ENCODE peak calls at places on chromosome 7, in nine cellular contexts. S is upper lobe of left lung, Z is stomach, J is HL-60, C is prostate gland, O is sigmoid colon, G is transverse colon, M is H1, H is SK-N-SH. F is an unnamed sample.

GRCh38 chr7:53811555-53812079 is 730.6 kb upstream of the VSTM2A start:
- DNase-seq in S (no peak), Z (no peak), J (no peak), C (no peak), O (no peak), G (no peak), M (no peak), H (no peak), F (no peak)

GRCh38 chr7:76108540-76109233 is 60.8 kb downstream of the MDH2 start:
- DNase-seq in S (peak), Z (peak), J (no peak), C (peak), O (peak), G (peak), M (no peak), H (no peak), F (no peak)

GRCh38 chr7:38373155-38373554 is 99.7 kb upstream of the TARP start:
- DNase-seq in S (no peak), Z (no peak), J (no peak), C (no peak), O (no peak), G (no peak), M (no peak), H (no peak), F (no peak)

GRCh38 chr7:139095194-139095659 is 14.3 kb downstream of the ZC3HAV1 start:
- DNase-seq in S (peak), Z (no peak), J (peak), C (no peak), O (no peak), G (peak), M (no peak), H (no peak), F (peak)

GRCh38 chr7:66306243-66306642 is 101.1 kb downstream of the TPST1 start:
- DNase-seq in S (peak), Z (peak), J (no peak), C (no peak), O (no peak), G (no peak), M (no peak), H (no peak), F (no peak)

GRCh38 chr7:2114052-2114451 is 118.7 kb downstream of the MAD1L1 start:
- DNase-seq in S (no peak), Z (no peak), J (no peak), C (no peak), O (no peak), G (no peak), M (no peak), H (no peak), F (no peak)

GRCh38 chr7:56009695-56010094 is 41.5 kb downstream of the PSPH start:
- DNase-seq in S (no peak), Z (peak), J (no peak), C (peak), O (no peak), G (peak), M (no peak), H (no peak), F (no peak)

GRCh38 chr7:22578048-22578770 is 78.2 kb upstream of the STEAP1B start:
- DNase-seq in S (no peak), Z (no peak), J (no peak), C (no peak), O (no peak), G (no peak), M (no peak), H (no peak), F (no peak)

GRCh38 chr7:44867073-44867990 is 18.0 kb downstream of the PURB start:
- DNase-seq in S (no peak), Z (no peak), J (no peak), C (no peak), O (peak), G (no peak), M (no peak), H (no peak), F (no peak)

GRCh38 chr7:4683884-4684565 is 1.9 kb downstream of the FOXK1 start:
- DNase-seq in S (peak), Z (peak), J (no peak), C (peak), O (peak), G (peak), M (no peak), H (peak), F (no peak)

GRCh38 chr7:3134715-3135114 is 91.0 kb upstream of the CARD11 start:
- DNase-seq in S (no peak), Z (no peak), J (no peak), C (no peak), O (no peak), G (no peak), M (no peak), H (no peak), F (no peak)

GRCh38 chr7:141028767-141029166 is 14.0 kb upstream of the MRPS33 start:
- DNase-seq in S (no peak), Z (no peak), J (no peak), C (no peak), O (no peak), G (no peak), M (no peak), H (no peak), F (no peak)

GRCh38 chr7:131564640-131565039 is 8.2 kb upstream of the PODXL start:
- DNase-seq in S (no peak), Z (no peak), J (no peak), C (no peak), O (no peak), G (no peak), M (no peak), H (no peak), F (no peak)

GRCh38 chr7:53350241-53350640 is 314.8 kb downstream of the POM121L12 start:
- DNase-seq in S (no peak), Z (no peak), J (peak), C (no peak), O (no peak), G (peak), M (peak), H (peak), F (no peak)

GRCh38 chr7:66921396-66921917 is 432 bp downstream of the TMEM248 start:
- DNase-seq in S (peak), Z (peak), J (no peak), C (peak), O (peak), G (peak), M (peak), H (peak), F (no peak)

GRCh38 chr7:15525652-15526263 is 36.1 kb downstream of the AGMO start:
- DNase-seq in S (no peak), Z (no peak), J (no peak), C (no peak), O (no peak), G (no peak), M (no peak), H (no peak), F (no peak)

GRCh38 chr7:111558948-111559347 is 3.3 kb downstream of the IMMP2L start:
- DNase-seq in S (no peak), Z (no peak), J (no peak), C (no peak), O (no peak), G (no peak), M (no peak), H (peak), F (no peak)

DNA sequence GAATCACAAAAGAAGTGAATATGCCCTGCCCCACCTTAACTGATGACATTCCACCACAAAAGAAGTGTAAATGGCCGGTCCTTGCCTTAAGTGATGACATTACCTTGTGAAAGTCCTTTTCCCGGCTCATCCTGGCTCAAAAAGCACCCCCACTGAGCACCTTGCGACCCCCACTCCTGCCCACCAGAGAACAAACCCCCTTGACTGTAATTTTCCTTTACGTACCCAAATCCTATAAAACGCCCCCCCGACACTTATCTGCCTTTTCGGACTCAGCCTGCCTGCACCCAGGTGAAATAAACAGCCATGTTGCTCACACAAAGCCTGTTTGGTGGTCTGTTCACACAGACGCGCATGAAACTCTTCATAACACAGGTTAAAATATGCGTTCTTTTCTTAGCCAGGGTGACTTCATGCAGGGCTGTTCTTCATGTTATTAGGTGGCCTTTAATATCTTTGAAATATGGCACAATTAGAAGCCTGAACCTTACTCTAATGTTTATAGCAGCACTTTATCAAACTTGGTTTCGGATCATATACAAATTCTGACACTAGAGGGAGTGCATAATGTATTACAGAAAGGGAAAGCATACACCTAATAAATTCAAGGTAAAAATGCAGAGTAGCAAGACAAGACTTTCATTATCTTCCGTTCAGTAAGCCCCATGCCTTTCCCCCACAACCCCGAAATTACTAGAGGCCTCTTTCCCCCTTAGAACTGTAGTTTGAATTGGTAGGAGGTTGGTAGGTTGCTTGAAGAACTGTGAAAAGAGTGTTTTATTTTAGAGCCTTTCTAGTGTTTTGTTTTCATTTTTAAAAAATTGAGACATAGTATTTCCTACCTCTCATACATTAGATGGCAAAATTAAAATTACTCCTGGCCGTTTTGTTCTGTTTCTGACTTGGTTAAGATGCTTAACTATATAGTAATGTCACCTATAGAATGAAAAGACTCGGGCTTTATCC is 117.9 kb downstream of the NPY start:
- DNase-seq in S (no peak), Z (no peak), J (no peak), C (no peak), O (no peak), G (no peak), M (no peak), H (peak), F (no peak)
- TF ChIP-seq POLR2AphosphoS5 in S (no peak), Z (no peak), J (no peak), C (no peak), O (no peak), G (no peak), M (no peak), H (no peak), F (no peak)

DNA sequence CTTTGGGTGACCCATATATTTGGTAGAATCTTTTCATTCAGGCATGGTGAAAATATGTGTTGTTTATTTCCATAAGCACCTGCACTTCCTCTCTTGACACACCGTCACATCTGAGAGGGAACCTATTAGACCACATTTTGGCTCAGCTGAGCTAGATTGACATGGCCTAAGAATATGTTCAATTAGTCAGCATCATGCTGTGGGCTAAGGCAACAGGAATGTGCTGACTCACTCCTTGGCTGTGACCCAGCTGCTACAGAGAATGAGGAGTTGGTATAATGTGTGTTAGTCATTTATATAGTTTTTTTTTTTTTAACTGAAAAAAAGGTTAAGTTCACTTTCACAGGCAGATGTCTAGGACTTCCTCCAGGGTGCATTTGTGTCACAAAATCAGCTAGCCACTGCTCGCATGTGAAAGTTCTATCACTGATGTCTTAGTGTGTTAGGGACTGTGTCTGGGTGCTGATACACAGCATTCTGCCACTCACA is 180.6 kb downstream of the SEMA3E start:
- DNase-seq in S (peak), Z (peak), J (peak), C (peak), O (peak), G (peak), M (no peak), H (peak), F (peak)
- TF ChIP-seq POLR2AphosphoS5 in S (no peak), Z (peak), J (no peak), C (peak), O (no peak), G (no peak), M (peak), H (peak), F (no peak)

GRCh38 chr7:101165075-101165957 is at the start of gene VGF:
- DNase-seq in S (peak), Z (peak), J (peak), C (peak), O (peak), G (peak), M (peak), H (peak), F (peak)
- TF ChIP-seq POLR2AphosphoS5 in S (peak), Z (peak), J (no peak), C (peak), O (no peak), G (peak), M (no peak), H (peak), F (no peak)

GRCh38 chr7:100626530-100627237 is 14.3 kb downstream of the MOSPD3 start:
- DNase-seq in S (peak), Z (peak), J (peak), C (peak), O (peak), G (peak), M (peak), H (peak), F (peak)
- TF ChIP-seq POLR2AphosphoS5 in S (no peak), Z (peak), J (no peak), C (no peak), O (no peak), G (no peak), M (peak), H (peak), F (no peak)

DNA sequence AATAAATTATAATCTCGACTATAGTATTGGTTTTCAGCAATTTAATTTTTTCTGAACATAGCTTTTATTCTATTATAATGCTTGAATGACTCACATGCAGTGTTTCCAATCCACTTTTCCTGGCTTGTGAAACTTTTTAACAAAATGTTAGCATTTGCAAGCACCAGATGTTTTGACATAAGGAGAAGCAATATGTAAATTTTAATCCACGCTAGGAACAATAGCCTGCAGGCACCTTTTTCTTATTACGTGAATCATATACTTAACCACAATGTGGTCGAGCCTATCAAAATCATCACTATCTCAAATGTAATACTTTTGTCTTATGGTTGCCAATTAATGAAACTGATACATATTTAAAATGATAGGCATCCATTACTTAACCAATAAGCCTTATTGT is 97.1 kb downstream of the TFEC start:
- DNase-seq in S (no peak), Z (no peak), J (no peak), C (no peak), O (no peak), G (no peak), M (no peak), H (no peak), F (no peak)
- TF ChIP-seq POLR2AphosphoS5 in S (no peak), Z (no peak), J (no peak), C (no peak), O (no peak), G (no peak), M (no peak), H (no peak), F (no peak)

DNA sequence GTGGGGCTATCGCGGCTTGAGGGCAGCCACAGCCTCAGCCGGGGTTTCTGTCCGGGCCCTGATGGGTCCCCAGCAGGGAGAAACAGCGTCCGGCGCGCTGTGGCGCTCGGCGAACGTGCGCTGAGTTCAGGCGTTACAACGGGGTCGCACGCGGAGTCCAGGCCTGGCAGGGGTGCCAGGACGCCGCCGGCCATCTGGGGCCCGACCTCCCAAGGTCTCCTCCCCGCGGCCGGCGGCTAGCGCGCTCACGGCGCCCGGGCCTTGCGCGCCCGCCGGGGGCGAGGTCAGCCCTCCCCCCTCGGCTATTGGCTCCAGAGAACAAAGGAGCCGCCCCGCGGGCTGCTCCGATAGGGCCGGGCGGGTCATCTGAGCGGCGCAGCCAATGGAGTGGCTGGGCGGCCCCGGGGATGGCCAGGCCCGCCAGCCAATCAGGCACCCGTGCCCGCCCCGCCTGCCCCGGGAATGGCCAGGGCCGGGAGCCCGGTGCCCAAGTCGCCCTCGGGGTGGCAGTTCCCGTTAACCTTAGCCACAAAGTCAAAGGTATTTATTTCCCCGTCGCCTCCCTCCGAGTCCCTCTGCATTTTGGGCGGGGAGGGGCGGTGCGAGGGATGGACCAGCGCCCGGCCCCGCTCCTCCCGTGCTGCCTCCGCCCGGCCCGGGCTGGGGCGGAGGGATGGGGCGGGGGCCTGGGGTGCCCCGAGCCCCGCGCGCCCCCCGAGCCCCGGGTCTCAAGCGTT is at the start of gene ZNF775:
- DNase-seq in S (peak), Z (peak), J (peak), C (peak), O (peak), G (peak), M (peak), H (peak), F (peak)
- TF ChIP-seq POLR2AphosphoS5 in S (peak), Z (peak), J (peak), C (peak), O (peak), G (peak), M (peak), H (peak), F (peak)

GRCh38 chr7:129933627-129934026 is 19.1 kb downstream of the UBE2H start:
- DNase-seq in S (no peak), Z (no peak), J (no peak), C (no peak), O (no peak), G (no peak), M (no peak), H (no peak), F (no peak)
- TF ChIP-seq POLR2AphosphoS5 in S (no peak), Z (no peak), J (no peak), C (no peak), O (no peak), G (no peak), M (no peak), H (no peak), F (no peak)